ENCODE peak calls at places on chromosomes 12 and 14, in seven cellular contexts. O, I, D, C, T, Q and S are unnamed samples.

GRCh38 chr12:65825573-65826512 is 1.6 kb downstream of the HMGA2 start:
- DNase-seq in O (no peak), D (peak; percentile 57), I (peak; percentile 30), C (peak; percentile 24), Q (no peak), T (no peak), S (no peak)

GRCh38 chr12:27652174-27652763 is 44.0 kb upstream of the REP15 start:
- DNase-seq in O (no peak), I (no peak), C (peak; percentile 68), D (peak; percentile 78), Q (no peak), T (peak; percentile 30), S (no peak)

GRCh38 chr12:41437578-41437977 is 249.5 kb downstream of the PDZRN4 start:
- DNase-seq in O (no peak), D (no peak), Q (no peak), C (no peak), T (no peak), I (no peak), S (no peak)

GRCh38 chr14:99803803-99804202 is 10.6 kb downstream of the EML1 start:
- DNase-seq in D (no peak), T (no peak), Q (no peak), C (no peak), O (no peak), I (no peak), S (no peak)

GRCh38 chr14:103520657-103521437 is 1.8 kb downstream of the CKB start:
- DNase-seq in T (no peak), Q (peak; percentile 39), D (peak; percentile 46), I (peak; percentile 84), O (peak; percentile 55), C (peak; percentile 69), S (peak; percentile 52)

GRCh38 chr14:71165121-71165574 is 257.9 kb downstream of the PCNX1 start:
- DNase-seq in I (peak; percentile 15), D (peak; percentile 24), Q (no peak), C (no peak), T (no peak), O (no peak), S (no peak)

GRCh38 chr12:15728118-15728598 is 61.0 kb downstream of the EPS8 start:
- DNase-seq in T (no peak), C (no peak), Q (no peak), O (no peak), D (peak; percentile 85), I (no peak), S (no peak)

GRCh38 chr14:34484726-34485125 is 22.7 kb upstream of the SPTSSA start:
- DNase-seq in O (no peak), T (no peak), I (no peak), C (no peak), Q (no peak), D (no peak), S (no peak)

GRCh38 chr12:48890657-48891418 is 25.2 kb upstream of the RND1 start:
- DNase-seq in Q (peak; percentile 50), T (peak; percentile 43), D (peak; percentile 68), I (peak; percentile 75), O (peak; percentile 60), C (peak; percentile 67), S (peak; percentile 68)

GRCh38 chr12:97404549-97404948 is 58.1 kb upstream of the RMST start:
- DNase-seq in Q (no peak), C (peak; percentile 69), O (no peak), I (no peak), T (no peak), D (peak; percentile 30), S (no peak)

GRCh38 chr14:103362780-103363179 is 22.4 kb upstream of the MARK3 start:
- DNase-seq in C (no peak), D (no peak), T (no peak), Q (no peak), I (no peak), O (no peak), S (no peak)

GRCh38 chr12:32997471-32997870 is 100.9 kb upstream of the PKP2 start:
- DNase-seq in T (no peak), C (no peak), O (no peak), I (no peak), D (no peak), Q (no peak), S (no peak)

GRCh38 chr12:114335607-114336006 is 70.3 kb downstream of the TBX5 start:
- DNase-seq in O (no peak), C (no peak), I (no peak), D (no peak), T (no peak), Q (no peak), S (no peak)

GRCh38 chr12:58920102-58920955 is at the start of gene LRIG3:
- DNase-seq in D (peak; percentile 95), T (no peak), Q (no peak), I (peak; percentile 91), C (peak; percentile 91), O (no peak), S (no peak)

GRCh38 chr14:22561661-22562579 is 27.1 kb downstream of the DAD1 start:
- DNase-seq in Q (no peak), D (peak; percentile 35), T (no peak), O (peak; percentile 68), I (no peak), C (peak; percentile 75), S (peak; percentile 85)